ENCODE peak calls at places on chromosome 3, in ten cellular contexts. K, X, W, E, T, C, Z, P, U and F are unnamed samples.

GRCh38 chr3:141407043-141407442 is 38.7 kb downstream of the ZBTB38 start:
- DNase-seq in X (no peak), C (peak; percentile 56), K (peak; percentile 61), Z (peak; percentile 59), W (no peak), U (no peak), T (no peak), E (peak; percentile 93), P (no peak), F (no peak)

GRCh38 chr3:31226331-31226730 is 306.4 kb upstream of the STT3B start:
- DNase-seq in P (no peak), U (no peak), X (no peak), C (no peak), E (no peak), T (no peak), K (no peak), Z (no peak), W (no peak), F (peak; percentile 93)

GRCh38 chr3:156665296-156665695 is 9.1 kb upstream of the TIPARP start:
- DNase-seq in K (no peak), C (no peak), W (no peak), X (peak; percentile 55), P (no peak), U (no peak), T (no peak), Z (no peak), E (peak; percentile 42), F (no peak)

GRCh38 chr3:185332026-185332735 is 30.8 kb upstream of the MAP3K13 start:
- DNase-seq in C (peak; percentile 80), E (peak; percentile 59), W (no peak), T (no peak), Z (no peak), X (peak; percentile 87), U (no peak), K (no peak), P (no peak), F (no peak)

GRCh38 chr3:115864912-115865311 is 241.6 kb downstream of the GAP43 start:
- DNase-seq in Z (no peak), E (no peak), T (no peak), W (no peak), U (no peak), X (no peak), K (no peak), C (no peak), P (no peak), F (no peak)

GRCh38 chr3:183766107-183766506 is 59.3 kb downstream of the MAP6D1 start:
- DNase-seq in X (no peak), T (no peak), C (no peak), K (no peak), P (no peak), W (no peak), Z (no peak), U (no peak), E (no peak), F (no peak)

GRCh38 chr3:183711516-183711915 is 13.9 kb downstream of the YEATS2 start:
- DNase-seq in T (no peak), W (no peak), P (no peak), U (no peak), X (no peak), E (peak; percentile 43), Z (no peak), C (no peak), K (no peak), F (no peak)

GRCh38 chr3:139198929-139199328 is 144.9 kb upstream of the MRPS22 start:
- DNase-seq in X (peak; percentile 6), U (no peak), K (no peak), Z (no peak), W (no peak), C (no peak), T (no peak), P (no peak), E (no peak), F (no peak)

GRCh38 chr3:27596334-27596841 is 112.2 kb upstream of the SLC4A7 start:
- DNase-seq in X (peak; percentile 69), Z (no peak), C (peak; percentile 33), P (no peak), E (peak; percentile 85), K (peak; percentile 26), T (no peak), U (no peak), W (no peak), F (no peak)

GRCh38 chr3:9730747-9731205 is 759 bp upstream of the BRPF1 start:
- DNase-seq in C (no peak), X (no peak), P (no peak), U (no peak), W (no peak), K (no peak), Z (no peak), E (peak; percentile 74), T (no peak), F (no peak)

GRCh38 chr3:54228806-54229205 is 106.5 kb downstream of the CACNA2D3 start:
- DNase-seq in K (no peak), T (no peak), Z (no peak), P (no peak), X (no peak), E (no peak), W (no peak), C (no peak), U (no peak), F (no peak)

GRCh38 chr3:90011136-90011535 is 903.7 kb downstream of the EPHA3 start:
- DNase-seq in Z (peak; percentile 17), C (no peak), U (no peak), X (no peak), E (peak; percentile 19), K (no peak), P (no peak), T (no peak), W (no peak), F (no peak)

DNA sequence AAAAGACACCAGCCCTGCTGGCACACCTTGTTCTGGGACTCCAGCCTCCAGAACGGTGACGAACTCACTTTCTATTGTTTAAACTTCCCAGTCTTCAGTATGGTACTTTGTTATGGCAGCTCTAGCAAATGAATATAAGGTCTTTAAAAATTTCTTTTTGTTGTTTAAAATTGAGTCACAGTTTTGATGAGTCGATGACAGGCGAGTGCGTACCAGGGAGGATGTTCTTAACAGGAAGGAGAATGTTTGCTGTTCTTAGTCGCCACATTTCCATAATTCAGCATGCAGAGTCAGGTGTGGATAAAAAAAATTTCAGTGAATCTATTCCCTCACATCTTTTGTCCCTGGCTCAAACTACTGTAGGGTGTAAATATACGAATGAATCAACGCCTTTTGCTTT is 12.4 kb downstream of the DNASE1L3 start:
- DNase-seq in K (no peak), E (no peak), X (peak; percentile 50), P (no peak), T (no peak), C (no peak), W (no peak), U (no peak), Z (no peak), F (no peak)
- H3K27ac ChIP-seq in K (peak overlapping the region; percentile 19), E (no peak overlapping the region), X (peak overlapping the region; percentile 50), P (no peak overlapping the region), T (no peak overlapping the region), C (no peak overlapping the region), W (no peak overlapping the region), U (peak overlapping the region; percentile 79), Z (no peak overlapping the region), F (no peak overlapping the region)

GRCh38 chr3:34152641-34153040 is 354.2 kb downstream of the PDCD6IP start:
- DNase-seq in X (no peak), C (no peak), E (no peak), K (no peak), Z (no peak), P (no peak), U (no peak), W (no peak), T (no peak), F (no peak)

GRCh38 chr3:34155666-34156065 is 357.2 kb downstream of the PDCD6IP start:
- DNase-seq in C (no peak), K (no peak), T (no peak), U (no peak), E (no peak), W (no peak), Z (no peak), P (no peak), X (no peak), F (no peak)

GRCh38 chr3:34150987-34151386 is 352.6 kb downstream of the PDCD6IP start:
- DNase-seq in X (no peak), K (no peak), T (no peak), E (no peak), W (no peak), P (no peak), Z (no peak), C (no peak), U (no peak), F (no peak)

GRCh38 chr3:34157491-34157890 is 359.1 kb downstream of the PDCD6IP start:
- DNase-seq in W (no peak), X (no peak), C (no peak), P (no peak), E (no peak), K (no peak), U (no peak), T (no peak), Z (no peak), F (no peak)

GRCh38 chr3:34155108-34155507 is 356.7 kb downstream of the PDCD6IP start:
- DNase-seq in K (no peak), C (no peak), U (no peak), W (no peak), X (no peak), Z (no peak), E (no peak), T (no peak), P (no peak), F (no peak)
- TF ChIP-seq CTCF in K (no peak), C (no peak), U (no peak), W (no peak), X (no peak), Z (no peak), E (no peak), T (no peak), P (peak; percentile 55), F (no peak)

DNA sequence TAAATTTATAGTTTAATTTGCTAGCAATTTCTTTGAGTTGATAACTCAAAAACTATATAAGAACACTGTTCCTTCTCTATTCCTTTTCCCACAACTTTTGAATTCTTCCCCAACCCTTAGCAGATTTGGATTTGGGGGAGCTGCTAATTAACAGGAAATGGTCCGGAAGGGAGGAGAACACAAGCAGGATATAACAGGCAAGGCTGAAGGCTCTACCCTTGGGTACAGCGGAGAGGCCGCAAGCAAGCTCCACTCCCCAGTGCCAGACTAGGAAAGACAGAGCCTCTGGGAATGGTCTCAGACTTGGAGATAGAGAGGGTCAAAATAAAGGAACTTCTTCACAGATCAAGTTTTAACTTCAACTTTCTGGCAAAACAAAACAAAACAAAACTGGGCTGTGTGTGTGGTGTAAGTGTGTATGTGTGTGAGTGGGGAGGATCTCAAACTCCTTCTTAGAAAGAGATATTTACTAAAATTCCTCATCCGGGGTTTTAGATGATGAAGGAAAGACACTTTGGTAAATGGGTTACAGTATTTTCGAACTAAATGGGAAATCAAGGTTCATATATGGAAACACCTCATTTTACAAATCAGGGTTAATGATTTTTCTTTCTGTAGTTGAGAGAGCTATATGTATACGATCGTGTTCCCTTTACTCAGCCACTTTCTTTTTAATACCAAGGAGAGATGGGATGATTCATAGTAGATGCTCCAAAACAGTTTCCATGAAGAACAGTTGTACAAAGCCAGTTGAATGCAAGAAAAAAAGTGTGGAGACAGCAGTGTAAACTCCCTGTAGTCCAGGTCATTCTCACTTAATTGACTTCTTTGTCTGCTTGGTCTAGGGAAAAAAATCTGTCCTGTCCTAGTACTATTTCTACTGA is 161.1 kb downstream of the TP63 start:
- DNase-seq in P (no peak), Z (no peak), X (no peak), E (no peak), K (no peak), C (no peak), U (no peak), W (no peak), T (no peak), F (no peak)
- H3K27ac ChIP-seq in P (no peak overlapping the region), Z (no peak overlapping the region), X (no peak overlapping the region), E (no peak overlapping the region), K (no peak overlapping the region), C (peak overlapping the region; percentile 35), U (peak overlapping the region; percentile 16), W (no peak overlapping the region), T (no peak overlapping the region), F (no peak overlapping the region)

GRCh38 chr3:100893590-100893989 is 99.6 kb downstream of the ABI3BP start:
- DNase-seq in K (no peak), C (peak; percentile 31), P (peak; percentile 82), X (peak; percentile 62), W (no peak), U (peak; percentile 19), E (peak; percentile 39), T (no peak), Z (peak; percentile 22), F (no peak)
- TF ChIP-seq CTCF in K (peak; percentile 27), C (peak; percentile 33), P (peak; percentile 88), X (peak; percentile 88), W (no peak), U (peak; percentile 57), E (peak; percentile 66), T (no peak), Z (peak; percentile 56), F (peak; percentile 15)